ENCODE peak calls at places on chromosomes 1 and 21, in five cellular contexts. One of them, this sample, is unnamed.

GRCh38 chr1:38612956-38613355 is 246.6 kb downstream of the RRAGC start:
- DNase-seq in pancreas: no peak
- DNase-seq in fibroblast of pulmonary artery: no peak
- DNase-seq in RWPE1: no peak
- DNase-seq in HL-60: no peak
- DNase-seq in this sample: no peak

GRCh38 chr1:229848762-229849677 is 218.0 kb upstream of the GALNT2 start:
- DNase-seq in pancreas: no peak
- DNase-seq in fibroblast of pulmonary artery: peak; percentile 33
- DNase-seq in RWPE1: peak; percentile 32
- DNase-seq in HL-60: peak; percentile 12
- DNase-seq in this sample: no peak

GRCh38 chr1:166174108-166174507 is 7.3 kb upstream of the FAM78B start:
- DNase-seq in pancreas: no peak
- DNase-seq in fibroblast of pulmonary artery: no peak
- DNase-seq in RWPE1: no peak
- DNase-seq in HL-60: no peak
- DNase-seq in this sample: no peak

GRCh38 chr1:154884868-154885706 is 15.0 kb upstream of the KCNN3 start:
- DNase-seq in pancreas: no peak
- DNase-seq in fibroblast of pulmonary artery: no peak
- DNase-seq in RWPE1: no peak
- DNase-seq in HL-60: no peak
- DNase-seq in this sample: no peak

GRCh38 chr1:77473690-77474089 is 191.9 kb downstream of the AK5 start:
- DNase-seq in pancreas: no peak
- DNase-seq in fibroblast of pulmonary artery: peak; percentile 78
- DNase-seq in RWPE1: peak; percentile 15
- DNase-seq in HL-60: no peak
- DNase-seq in this sample: no peak

GRCh38 chr1:99849744-99850457 is at the start of gene AGL:
- DNase-seq in pancreas: peak; percentile 96
- DNase-seq in fibroblast of pulmonary artery: peak; percentile 74
- DNase-seq in RWPE1: peak; percentile 86
- DNase-seq in HL-60: peak; percentile 84
- DNase-seq in this sample: peak; percentile 89

GRCh38 chr1:180131510-180131909 is 23.2 kb upstream of the QSOX1 start:
- DNase-seq in pancreas: no peak
- DNase-seq in fibroblast of pulmonary artery: peak; percentile 92
- DNase-seq in RWPE1: no peak
- DNase-seq in HL-60: peak; percentile 97
- DNase-seq in this sample: no peak

GRCh38 chr1:26786437-26787380 is 1.0 kb upstream of the PIGV start:
- DNase-seq in pancreas: no peak
- DNase-seq in fibroblast of pulmonary artery: peak; percentile 86
- DNase-seq in RWPE1: no peak
- DNase-seq in HL-60: peak; percentile 91
- DNase-seq in this sample: no peak

GRCh38 chr1:38745476-38746410 is 113.8 kb downstream of the RRAGC start:
- DNase-seq in pancreas: no peak
- DNase-seq in fibroblast of pulmonary artery: no peak
- DNase-seq in RWPE1: peak; percentile 46
- DNase-seq in HL-60: no peak
- DNase-seq in this sample: no peak

GRCh38 chr1:155242805-155243358 is 12.4 kb downstream of the ENTREP3 start:
- DNase-seq in pancreas: no peak
- DNase-seq in fibroblast of pulmonary artery: peak; percentile 35
- DNase-seq in RWPE1: no peak
- DNase-seq in HL-60: no peak
- DNase-seq in this sample: no peak

GRCh38 chr1:248421384-248421783 is 18.5 kb downstream of the OR2T1 start:
- DNase-seq in pancreas: no peak
- DNase-seq in fibroblast of pulmonary artery: no peak
- DNase-seq in RWPE1: no peak
- DNase-seq in HL-60: no peak
- DNase-seq in this sample: no peak

GRCh38 chr1:205849619-205850355 is at the start of gene PM20D1:
- DNase-seq in pancreas: peak; percentile 87
- DNase-seq in fibroblast of pulmonary artery: peak; percentile 43
- DNase-seq in RWPE1: no peak
- DNase-seq in HL-60: no peak
- DNase-seq in this sample: no peak

GRCh38 chr21:43707462-43707861 is 11.5 kb upstream of the PDXK start:
- DNase-seq in pancreas: peak; percentile 15
- DNase-seq in fibroblast of pulmonary artery: no peak
- DNase-seq in RWPE1: no peak
- DNase-seq in HL-60: no peak
- DNase-seq in this sample: no peak

GRCh38 chr1:164982545-164982944 is 374.0 kb downstream of the LMX1A start:
- DNase-seq in pancreas: no peak
- DNase-seq in fibroblast of pulmonary artery: no peak
- DNase-seq in RWPE1: no peak
- DNase-seq in HL-60: no peak
- DNase-seq in this sample: no peak

GRCh38 chr1:6124341-6124740 is 55.8 kb downstream of the CHD5 start:
- DNase-seq in pancreas: peak; percentile 49
- DNase-seq in fibroblast of pulmonary artery: no peak
- DNase-seq in RWPE1: no peak
- DNase-seq in HL-60: no peak
- DNase-seq in this sample: no peak

GRCh38 chr1:185341196-185341781 is 24.2 kb upstream of the IVNS1ABP start:
- DNase-seq in pancreas: no peak
- DNase-seq in fibroblast of pulmonary artery: no peak
- DNase-seq in RWPE1: no peak
- DNase-seq in HL-60: no peak
- DNase-seq in this sample: no peak

GRCh38 chr1:240831191-240831631 is 219.3 kb upstream of the GREM2 start:
- DNase-seq in pancreas: no peak
- DNase-seq in fibroblast of pulmonary artery: peak; percentile 68
- DNase-seq in RWPE1: peak; percentile 59
- DNase-seq in HL-60: no peak
- DNase-seq in this sample: no peak

GRCh38 chr1:197145451-197146029 is 929 bp downstream of the ASPM start:
- DNase-seq in pancreas: no peak
- DNase-seq in fibroblast of pulmonary artery: no peak
- DNase-seq in RWPE1: no peak
- DNase-seq in HL-60: no peak
- DNase-seq in this sample: no peak

GRCh38 chr1:166032901-166033371 is 133.9 kb downstream of the FAM78B start:
- DNase-seq in pancreas: peak; percentile 94
- DNase-seq in fibroblast of pulmonary artery: no peak
- DNase-seq in RWPE1: no peak
- DNase-seq in HL-60: no peak
- DNase-seq in this sample: no peak

GRCh38 chr1:93871356-93871755 is 7.7 kb downstream of the DNTTIP2 start:
- DNase-seq in pancreas: no peak
- DNase-seq in fibroblast of pulmonary artery: no peak
- DNase-seq in RWPE1: no peak
- DNase-seq in HL-60: no peak
- DNase-seq in this sample: no peak

GRCh38 chr1:155309423-155310021 is 856 bp downstream of the FDPS start:
- DNase-seq in pancreas: peak; percentile 89
- DNase-seq in fibroblast of pulmonary artery: no peak
- DNase-seq in RWPE1: no peak
- DNase-seq in HL-60: peak; percentile 50
- DNase-seq in this sample: no peak

GRCh38 chr1:46198026-46198826 is at the start of gene POMGNT1:
- DNase-seq in pancreas: no peak
- DNase-seq in fibroblast of pulmonary artery: peak; percentile 39
- DNase-seq in RWPE1: peak; percentile 82
- DNase-seq in HL-60: peak; percentile 45
- DNase-seq in this sample: peak; percentile 80

GRCh38 chr1:3545363-3546047 is 65.8 kb downstream of the MEGF6 start:
- DNase-seq in pancreas: no peak
- DNase-seq in fibroblast of pulmonary artery: no peak
- DNase-seq in RWPE1: no peak
- DNase-seq in HL-60: no peak
- DNase-seq in this sample: no peak

GRCh38 chr1:193275773-193276172 is 89.4 kb upstream of the B3GALT2 start:
- DNase-seq in pancreas: peak; percentile 32
- DNase-seq in fibroblast of pulmonary artery: no peak
- DNase-seq in RWPE1: no peak
- DNase-seq in HL-60: no peak
- DNase-seq in this sample: no peak
- TF ChIP-seq CTCF in pancreas: no peak
- TF ChIP-seq CTCF in fibroblast of pulmonary artery: no peak
- TF ChIP-seq CTCF in RWPE1: no peak
- TF ChIP-seq CTCF in HL-60: no peak
- TF ChIP-seq CTCF in this sample: no peak

DNA sequence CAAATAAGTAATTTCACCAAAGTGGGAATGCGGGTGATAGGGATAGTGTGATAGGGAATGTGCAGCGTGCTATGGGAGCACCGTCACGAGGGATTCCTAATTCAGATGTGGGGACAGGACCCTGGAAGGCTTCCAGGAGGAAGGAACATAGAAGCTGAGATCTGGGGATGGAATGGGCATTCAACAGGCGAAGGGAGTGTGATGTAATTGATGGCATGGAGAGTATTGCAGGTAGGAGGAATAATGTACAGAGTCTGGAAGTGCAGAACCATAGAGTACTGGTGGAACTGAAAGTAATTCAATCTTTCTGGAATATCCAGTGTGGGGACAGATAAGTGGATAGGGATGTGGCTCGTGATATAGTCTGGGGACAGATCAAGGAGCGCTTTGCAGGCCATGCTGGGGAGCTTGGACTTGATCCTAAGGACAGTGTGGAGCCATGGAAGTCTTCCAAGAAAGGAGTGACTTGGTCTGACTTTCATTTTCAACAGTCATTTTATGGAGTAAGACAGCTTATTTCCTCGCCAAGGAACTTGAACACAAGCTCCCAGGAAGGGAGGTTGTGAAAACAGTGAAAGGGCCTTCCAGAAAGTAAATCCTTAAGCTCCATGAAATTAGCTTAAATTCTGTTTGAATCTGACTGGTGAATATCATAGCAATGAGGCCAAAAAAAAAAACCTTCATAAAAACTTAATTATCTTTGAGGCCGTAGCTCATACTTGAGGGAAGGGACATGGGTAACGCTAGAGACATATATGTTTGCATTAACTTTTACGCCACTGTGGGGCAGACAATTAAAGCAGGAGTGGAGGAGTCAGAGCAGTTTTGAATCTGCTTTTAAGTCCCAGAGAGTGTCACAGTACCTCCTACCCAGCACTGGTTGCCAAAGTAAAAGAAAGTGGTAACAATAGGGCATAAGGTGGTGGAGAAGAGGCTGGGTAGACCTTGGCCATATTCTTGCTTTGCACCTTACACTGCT is 55.8 kb downstream of the ROR1 start:
- DNase-seq in pancreas: no peak
- DNase-seq in fibroblast of pulmonary artery: peak; percentile 68
- DNase-seq in RWPE1: no peak
- DNase-seq in HL-60: no peak
- DNase-seq in this sample: no peak
- TF ChIP-seq CTCF in pancreas: no peak
- TF ChIP-seq CTCF in fibroblast of pulmonary artery: no peak
- TF ChIP-seq CTCF in RWPE1: no peak
- TF ChIP-seq CTCF in HL-60: no peak
- TF ChIP-seq CTCF in this sample: no peak

DNA sequence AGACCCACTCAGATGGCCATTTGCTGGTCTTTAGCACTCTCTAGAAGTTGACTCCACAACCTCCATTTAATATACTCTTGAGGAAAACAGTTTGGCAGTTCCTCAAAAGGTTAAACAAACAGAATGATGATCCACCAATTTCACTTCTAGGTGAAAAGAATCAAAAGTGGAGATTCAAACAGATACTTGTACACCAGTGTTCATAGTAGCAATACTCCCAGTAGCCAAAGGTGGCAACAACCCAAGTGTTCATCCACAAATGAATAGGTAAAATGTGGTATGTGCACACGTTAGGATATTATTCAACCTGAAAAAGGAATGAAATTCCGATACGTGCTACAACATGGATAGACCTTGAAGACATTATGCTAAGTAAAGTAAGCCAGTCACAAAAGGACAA is 6.3 kb downstream of the PRCC start:
- DNase-seq in pancreas: no peak
- DNase-seq in fibroblast of pulmonary artery: no peak
- DNase-seq in RWPE1: no peak
- DNase-seq in HL-60: no peak
- DNase-seq in this sample: no peak
- TF ChIP-seq CTCF in pancreas: no peak
- TF ChIP-seq CTCF in fibroblast of pulmonary artery: peak; percentile 13
- TF ChIP-seq CTCF in RWPE1: no peak
- TF ChIP-seq CTCF in HL-60: no peak
- TF ChIP-seq CTCF in this sample: peak; percentile 53

GRCh38 chr1:115307621-115308020 is 30.4 kb downstream of the NGF start:
- DNase-seq in pancreas: no peak
- DNase-seq in fibroblast of pulmonary artery: no peak
- DNase-seq in RWPE1: no peak
- DNase-seq in HL-60: no peak
- DNase-seq in this sample: no peak
- TF ChIP-seq CTCF in pancreas: no peak
- TF ChIP-seq CTCF in fibroblast of pulmonary artery: no peak
- TF ChIP-seq CTCF in RWPE1: no peak
- TF ChIP-seq CTCF in HL-60: no peak
- TF ChIP-seq CTCF in this sample: no peak

GRCh38 chr21:42466700-42467612 is 29.1 kb downstream of the RSPH1 start:
- DNase-seq in pancreas: no peak
- DNase-seq in fibroblast of pulmonary artery: peak; percentile 21
- DNase-seq in RWPE1: no peak
- DNase-seq in HL-60: peak; percentile 67
- DNase-seq in this sample: no peak
- TF ChIP-seq CTCF in pancreas: no peak
- TF ChIP-seq CTCF in fibroblast of pulmonary artery: peak; percentile 29
- TF ChIP-seq CTCF in RWPE1: no peak
- TF ChIP-seq CTCF in HL-60: peak; percentile 9
- TF ChIP-seq CTCF in this sample: peak; percentile 41